ENCODE peak calls at places on chromosomes 6 and 20, in four cellular contexts. One of them, this sample, is unnamed.

GRCh38 chr6:170221753-170222400 is 69.0 kb downstream of the DLL1 start:
- DNase-seq in K562: no peak
- DNase-seq in HepG2: no peak
- DNase-seq in GM12878: no peak
- DNase-seq in this sample: no peak

GRCh38 chr20:49381558-49382493 is 100.6 kb downstream of the KCNB1 start:
- DNase-seq in K562: no peak
- DNase-seq in HepG2: no peak
- DNase-seq in GM12878: no peak
- DNase-seq in this sample: no peak

GRCh38 chr6:129637340-129638054 is 72.5 kb downstream of the ARHGAP18 start:
- DNase-seq in K562: no peak
- DNase-seq in HepG2: peak; percentile 56
- DNase-seq in GM12878: no peak
- DNase-seq in this sample: no peak

GRCh38 chr6:88165877-88166492 is at the start of gene CNR1:
- DNase-seq in K562: peak; percentile 16
- DNase-seq in HepG2: no peak
- DNase-seq in GM12878: no peak
- DNase-seq in this sample: peak; percentile 48

GRCh38 chr20:1357921-1358671 is 29.2 kb upstream of the SDCBP2 start:
- DNase-seq in K562: no peak
- DNase-seq in HepG2: no peak
- DNase-seq in GM12878: no peak
- DNase-seq in this sample: no peak

GRCh38 chr20:18879262-18879661 is 65.7 kb downstream of the SCP2D1 start:
- DNase-seq in K562: no peak
- DNase-seq in HepG2: no peak
- DNase-seq in GM12878: no peak
- DNase-seq in this sample: no peak

GRCh38 chr6:76682842-76683241 is 610.4 kb upstream of the IMPG1 start:
- DNase-seq in K562: peak; percentile 2
- DNase-seq in HepG2: peak; percentile 2
- DNase-seq in GM12878: no peak
- DNase-seq in this sample: peak; percentile 6

GRCh38 chr6:136977075-136977474 is 55.0 kb downstream of the SLC35D3 start:
- DNase-seq in K562: no peak
- DNase-seq in HepG2: no peak
- DNase-seq in GM12878: no peak
- DNase-seq in this sample: no peak

GRCh38 chr6:153401751-153402150 is 270.7 kb upstream of the RGS17 start:
- DNase-seq in K562: no peak
- DNase-seq in HepG2: no peak
- DNase-seq in GM12878: no peak
- DNase-seq in this sample: no peak

GRCh38 chr20:38873050-38873581 is 53.1 kb upstream of the FAM83D start:
- DNase-seq in K562: no peak
- DNase-seq in HepG2: no peak
- DNase-seq in GM12878: peak; percentile 91
- DNase-seq in this sample: no peak

GRCh38 chr6:13848553-13849150 is 34.3 kb upstream of the MCUR1 start:
- DNase-seq in K562: no peak
- DNase-seq in HepG2: no peak
- DNase-seq in GM12878: no peak
- DNase-seq in this sample: no peak

GRCh38 chr20:6707231-6707870 is 60.1 kb upstream of the BMP2 start:
- DNase-seq in K562: no peak
- DNase-seq in HepG2: no peak
- DNase-seq in GM12878: no peak
- DNase-seq in this sample: no peak

GRCh38 chr20:11267131-11267761 is 593.4 kb upstream of the JAG1 start:
- DNase-seq in K562: peak; percentile 23
- DNase-seq in HepG2: peak; percentile 79
- DNase-seq in GM12878: peak; percentile 79
- DNase-seq in this sample: peak; percentile 39

GRCh38 chr6:776394-777041 is 83.6 kb upstream of the EXOC2 start:
- DNase-seq in K562: no peak
- DNase-seq in HepG2: no peak
- DNase-seq in GM12878: no peak
- DNase-seq in this sample: no peak

GRCh38 chr6:91317984-91318383 is 731.1 kb upstream of the MAP3K7 start:
- DNase-seq in K562: no peak
- DNase-seq in HepG2: no peak
- DNase-seq in GM12878: no peak
- DNase-seq in this sample: no peak

GRCh38 chr6:30615958-30616810 is 859 bp downstream of the PPP1R10 start:
- DNase-seq in K562: peak; percentile 50
- DNase-seq in HepG2: peak; percentile 61
- DNase-seq in GM12878: no peak
- DNase-seq in this sample: no peak

GRCh38 chr6:53301801-53302537 is 46.8 kb downstream of the ELOVL5 start:
- DNase-seq in K562: no peak
- DNase-seq in HepG2: peak; percentile 87
- DNase-seq in GM12878: no peak
- DNase-seq in this sample: no peak

GRCh38 chr6:151044465-151045441 is 179.3 kb downstream of the MTHFD1L start:
- DNase-seq in K562: no peak
- DNase-seq in HepG2: peak; percentile 93
- DNase-seq in GM12878: no peak
- DNase-seq in this sample: no peak

GRCh38 chr20:25009218-25010145 is 16.9 kb upstream of the APMAP start:
- DNase-seq in K562: no peak
- DNase-seq in HepG2: no peak
- DNase-seq in GM12878: no peak
- DNase-seq in this sample: no peak

GRCh38 chr6:150058231-150058792 is 10.6 kb downstream of the ULBP3 start:
- DNase-seq in K562: no peak
- DNase-seq in HepG2: no peak
- DNase-seq in GM12878: no peak
- DNase-seq in this sample: no peak

DNA sequence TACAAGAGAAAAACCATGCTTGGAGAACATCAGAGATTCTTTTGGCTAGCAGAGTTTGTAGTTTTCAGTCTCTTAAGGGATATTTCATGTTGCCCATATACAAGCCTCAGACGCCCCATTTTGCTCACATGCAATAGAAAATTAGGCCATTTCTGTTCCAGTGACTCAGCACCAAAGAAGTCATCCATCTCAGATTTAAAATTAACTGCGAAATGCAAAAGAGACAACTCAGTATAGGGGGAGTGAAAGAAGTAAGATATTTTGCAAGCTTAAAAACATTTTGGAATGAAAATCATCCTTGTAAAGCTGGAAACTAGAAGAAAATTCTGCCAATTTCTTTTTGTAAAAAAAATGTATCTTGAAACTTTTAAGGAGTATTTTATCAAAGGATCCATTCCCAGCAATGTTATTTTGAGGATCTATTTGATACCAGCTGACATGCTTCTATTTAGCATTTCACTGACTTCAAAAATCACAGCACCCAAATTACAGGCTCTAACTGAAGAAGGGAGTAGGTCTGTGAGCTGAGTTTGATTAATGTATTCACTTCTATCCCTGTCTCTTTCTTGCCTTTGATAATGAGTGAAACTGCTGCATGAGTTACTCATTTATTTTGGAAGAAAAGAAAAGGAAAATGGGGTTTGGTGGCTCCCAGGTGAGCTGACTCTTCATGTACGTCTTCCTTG is 223.7 kb upstream of the SULF2 start:
- DNase-seq in K562: no peak
- DNase-seq in HepG2: no peak
- DNase-seq in GM12878: no peak
- DNase-seq in this sample: no peak
- TF ChIP-seq SP1 in K562: no peak
- TF ChIP-seq SP1 in HepG2: no peak
- TF ChIP-seq SP1 in GM12878: no peak
- TF ChIP-seq SP1 in this sample: no peak

GRCh38 chr6:35036828-35037095 is 104.4 kb downstream of the TCP11 start:
- DNase-seq in K562: no peak
- DNase-seq in HepG2: no peak
- DNase-seq in GM12878: no peak
- DNase-seq in this sample: no peak

GRCh38 chr6:35036059-35036827 is 104.9 kb downstream of the TCP11 start:
- DNase-seq in K562: no peak
- DNase-seq in HepG2: no peak
- DNase-seq in GM12878: no peak
- DNase-seq in this sample: no peak

GRCh38 chr6:35033683-35034082 is 107.5 kb downstream of the TCP11 start:
- DNase-seq in K562: no peak
- DNase-seq in HepG2: no peak
- DNase-seq in GM12878: no peak
- DNase-seq in this sample: no peak

GRCh38 chr6:35035481-35036030 is 105.6 kb downstream of the TCP11 start:
- DNase-seq in K562: no peak
- DNase-seq in HepG2: no peak
- DNase-seq in GM12878: no peak
- DNase-seq in this sample: no peak

DNA sequence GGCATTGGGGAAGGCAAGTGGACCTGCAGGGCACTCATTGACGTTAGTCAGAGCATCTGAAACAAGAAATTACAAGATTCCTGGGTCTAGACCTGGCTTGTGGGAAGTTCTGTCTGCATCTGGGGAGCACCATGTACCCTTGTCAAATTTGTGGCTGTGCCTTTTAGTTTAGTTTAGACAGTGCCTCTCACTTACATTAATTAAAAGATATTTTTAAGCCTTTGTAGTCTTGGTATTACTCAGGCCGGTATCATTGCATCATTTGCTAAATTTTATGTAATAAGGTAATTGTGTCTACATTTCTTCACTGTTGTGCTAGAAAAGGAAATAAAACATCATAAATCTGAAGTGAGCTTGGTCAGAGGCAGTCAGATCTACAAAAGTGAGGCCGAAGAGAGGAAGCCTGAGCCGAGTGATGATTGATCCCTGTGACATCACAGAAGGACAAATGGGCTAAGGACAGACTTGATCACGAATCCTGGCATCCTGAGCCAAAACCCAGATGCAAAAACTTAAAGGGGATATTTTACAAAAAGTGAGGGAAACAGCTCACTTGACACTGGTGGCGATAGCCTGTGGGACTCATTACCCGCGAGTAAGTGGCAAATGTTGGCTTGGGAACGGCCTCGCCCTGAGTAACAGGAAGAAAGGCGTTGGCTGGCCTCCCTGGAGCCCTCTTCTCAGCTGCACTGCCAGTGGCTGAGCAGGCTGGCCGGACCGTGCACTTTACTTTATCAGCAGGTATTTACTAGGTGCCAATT is 106.5 kb downstream of the TCP11 start:
- DNase-seq in K562: no peak
- DNase-seq in HepG2: no peak
- DNase-seq in GM12878: no peak
- DNase-seq in this sample: no peak
- TF ChIP-seq BHLHE40 in K562: no peak
- TF ChIP-seq BHLHE40 in HepG2: no peak
- TF ChIP-seq BHLHE40 in GM12878: no peak
- TF ChIP-seq BHLHE40 in this sample: no peak

GRCh38 chr20:54651252-54651651 is 175.9 kb downstream of the DOK5 start:
- DNase-seq in K562: no peak
- DNase-seq in HepG2: no peak
- DNase-seq in GM12878: no peak
- DNase-seq in this sample: no peak
- TF ChIP-seq FOXM1 in K562: no peak
- TF ChIP-seq FOXM1 in HepG2: no peak
- TF ChIP-seq FOXM1 in GM12878: no peak
- TF ChIP-seq FOXM1 in this sample: no peak

DNA sequence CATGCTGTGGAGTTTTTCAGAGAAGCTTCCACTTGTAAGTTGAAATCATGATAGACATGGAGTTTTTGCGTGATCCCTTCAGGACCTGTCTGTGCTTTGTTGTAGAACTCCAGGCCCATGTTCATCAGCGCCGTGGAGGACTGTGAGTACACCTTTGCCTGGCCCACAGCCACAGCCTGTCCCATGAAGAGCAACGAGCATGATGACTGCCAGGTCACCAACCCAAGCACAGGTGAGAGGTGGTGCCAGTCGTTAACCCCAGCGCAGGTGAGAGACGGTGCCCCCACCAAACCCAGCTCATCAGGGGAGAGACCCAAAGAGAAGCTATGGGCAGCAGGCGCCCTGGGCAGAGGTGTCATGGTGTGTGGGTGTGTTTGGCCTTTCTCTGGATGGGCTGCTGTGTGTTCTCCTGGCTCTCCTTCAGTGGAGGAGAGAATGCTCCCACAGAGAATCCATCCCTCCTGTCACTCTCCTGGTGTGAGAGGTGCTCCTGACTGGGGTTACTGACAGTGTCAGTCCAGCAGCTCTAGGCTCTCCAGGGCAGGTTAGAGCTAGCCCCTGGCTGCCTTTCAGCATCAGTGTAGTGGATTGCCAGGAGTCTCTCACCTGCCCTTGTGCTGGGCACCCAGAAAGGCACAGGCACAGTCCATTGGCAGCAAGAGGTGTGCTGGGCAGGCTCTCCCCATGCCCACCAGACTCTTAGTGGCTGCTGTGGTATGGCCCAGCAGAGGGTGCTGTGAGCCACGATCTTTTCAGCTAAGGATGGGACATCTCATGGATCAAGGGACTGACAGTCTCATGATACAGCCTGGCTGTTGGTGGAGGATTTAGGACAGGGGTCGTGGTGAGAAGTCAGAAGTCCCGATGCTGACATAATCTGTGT is 49.6 kb upstream of the SLC22A1 start:
- DNase-seq in K562: peak; percentile 11
- DNase-seq in HepG2: no peak
- DNase-seq in GM12878: no peak
- DNase-seq in this sample: no peak
- TF ChIP-seq SP1 in K562: no peak
- TF ChIP-seq SP1 in HepG2: no peak
- TF ChIP-seq SP1 in GM12878: no peak
- TF ChIP-seq SP1 in this sample: no peak

DNA sequence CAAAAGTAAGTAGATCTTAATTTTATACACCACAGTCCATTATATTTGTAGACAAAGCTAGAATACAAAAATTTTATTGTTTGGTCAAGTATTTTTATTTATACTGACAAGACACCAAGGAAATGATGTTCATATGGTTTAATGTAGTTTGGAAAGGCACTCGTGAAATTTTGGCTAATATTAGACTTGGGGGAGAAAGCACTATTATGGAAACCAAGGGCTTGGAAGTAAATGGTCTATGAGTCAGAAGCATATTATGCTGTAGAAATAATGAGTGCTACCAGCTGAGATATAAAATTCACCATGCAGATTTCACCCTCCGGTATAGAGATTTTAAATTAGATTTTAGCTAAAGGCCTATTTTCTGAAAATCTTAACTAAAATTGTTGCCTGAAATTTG is 233.6 kb downstream of the KCNQ5 start:
- DNase-seq in K562: no peak
- DNase-seq in HepG2: no peak
- DNase-seq in GM12878: no peak
- DNase-seq in this sample: no peak
- TF ChIP-seq BHLHE40 in K562: no peak
- TF ChIP-seq BHLHE40 in HepG2: no peak
- TF ChIP-seq BHLHE40 in GM12878: no peak
- TF ChIP-seq BHLHE40 in this sample: no peak

This sample was measured in HEK293T.